ENCODE peak calls at places on chromosome 4, in eight cellular contexts. O is HepG2; J is upper lobe of right lung; E is psoas muscle; W is hepatocyte; Q is esophagus squamous epithelium; M is CD8-positive, alpha-beta T cell; L is vagina. R is an unnamed sample. For H3K36me3, the result is how much of the 10 kb centered on the place peaks cover.

GRCh38 chr4:1898681-1899080 is 27.5 kb downstream of the NSD2 start:
- DNase-seq in O (no peak), J (no peak), E (no peak), W (no peak), Q (no peak), M (no peak), L (no peak), R (no peak)

GRCh38 chr4:5783486-5783885 is 72.5 kb downstream of the EVC start:
- DNase-seq in O (no peak), J (peak), E (no peak), W (no peak), Q (no peak), M (no peak), L (no peak), R (peak)

GRCh38 chr4:8213121-8213520 is 14.0 kb downstream of the SH3TC1 start:
- DNase-seq in O (no peak), J (no peak), E (no peak), W (no peak), Q (no peak), M (no peak), L (no peak), R (no peak)

GRCh38 chr4:110154586-110154985 is 43.8 kb downstream of the ELOVL6 start:
- DNase-seq in O (no peak), J (no peak), E (no peak), W (no peak), Q (no peak), M (no peak), L (no peak), R (no peak)

GRCh38 chr4:187010052-187010451 is 286.4 kb upstream of the FAT1 start:
- DNase-seq in O (no peak), J (no peak), E (no peak), W (no peak), Q (no peak), M (no peak), L (no peak), R (no peak)

GRCh38 chr4:148883891-148884290 is 441.7 kb upstream of the NR3C2 start:
- DNase-seq in O (no peak), J (no peak), E (no peak), W (no peak), Q (no peak), M (no peak), L (no peak), R (no peak)

GRCh38 chr4:138037716-138038115 is 204.4 kb downstream of the SLC7A11 start:
- DNase-seq in O (no peak), J (no peak), E (no peak), W (peak), Q (no peak), M (no peak), L (no peak), R (no peak)

GRCh38 chr4:152415980-152416379 is 119.9 kb downstream of the FBXW7 start:
- DNase-seq in O (peak), J (no peak), E (no peak), W (no peak), Q (no peak), M (no peak), L (no peak), R (no peak)

GRCh38 chr4:166169111-166169510 is 296.1 kb downstream of the TLL1 start:
- DNase-seq in O (peak), J (no peak), E (no peak), W (peak), Q (no peak), M (no peak), L (no peak), R (no peak)

GRCh38 chr4:183390374-183390773 is 54.1 kb upstream of the CDKN2AIP start:
- DNase-seq in O (no peak), J (no peak), E (no peak), W (no peak), Q (no peak), M (no peak), L (no peak), R (no peak)

GRCh38 chr4:3729188-3729884 is 36.8 kb upstream of the ADRA2C start:
- DNase-seq in O (no peak), J (no peak), E (no peak), W (no peak), Q (no peak), M (no peak), L (no peak), R (no peak)

GRCh38 chr4:111602848-111603247 is 542.4 kb upstream of the FAM241A start:
- DNase-seq in O (no peak), J (no peak), E (no peak), W (no peak), Q (no peak), M (no peak), L (no peak), R (no peak)

GRCh38 chr4:3337811-3338210 is 45.0 kb downstream of the RGS12 start:
- DNase-seq in O (no peak), J (no peak), E (no peak), W (no peak), Q (no peak), M (no peak), L (no peak), R (no peak)

GRCh38 chr4:2337896-2338295 is 76.0 kb upstream of the MXD4 start:
- DNase-seq in O (no peak), J (no peak), E (no peak), W (no peak), Q (no peak), M (no peak), L (no peak), R (peak)

GRCh38 chr4:146022541-146022940 is 83.9 kb upstream of the ZNF827 start:
- DNase-seq in O (no peak), J (no peak), E (no peak), W (no peak), Q (no peak), M (no peak), L (no peak), R (no peak)

GRCh38 chr4:54513231-54513630 is 144.5 kb upstream of the KIT start:
- DNase-seq in O (no peak), J (no peak), E (no peak), W (peak), Q (no peak), M (no peak), L (no peak), R (peak)

GRCh38 chr4:150152764-150153163 is 74.5 kb downstream of the DCLK2 start:
- DNase-seq in O (no peak), J (no peak), E (no peak), W (no peak), Q (no peak), M (no peak), L (no peak), R (no peak)

GRCh38 chr4:7067523-7068278 is at the start of gene GRPEL1:
- DNase-seq in O (peak), J (peak), E (peak), W (peak), Q (peak), M (peak), L (peak), R (peak)

GRCh38 chr4:177489847-177490246 is 47.6 kb upstream of the AGA start:
- DNase-seq in O (no peak), J (no peak), E (no peak), W (no peak), Q (no peak), M (no peak), L (no peak), R (no peak)

GRCh38 chr4:15327311-15328298 is 100.2 kb upstream of the C1QTNF7 start:
- DNase-seq in O (no peak), J (no peak), E (no peak), W (peak), Q (no peak), M (no peak), L (no peak), R (no peak)

GRCh38 chr4:25943312-25943711 is 29.3 kb downstream of the SMIM20 start:
- DNase-seq in O (no peak), J (no peak), E (no peak), W (no peak), Q (no peak), M (no peak), L (no peak), R (no peak)

GRCh38 chr4:8854866-8855265 is 16.8 kb downstream of the HMX1 start:
- DNase-seq in O (no peak), J (no peak), E (no peak), W (peak), Q (no peak), M (no peak), L (no peak), R (no peak)

GRCh38 chr4:153748378-153748777 is 11.4 kb downstream of the RNF175 start:
- DNase-seq in O (no peak), J (no peak), E (no peak), W (peak), Q (no peak), M (no peak), L (no peak), R (peak)

GRCh38 chr4:100369871-100370270 is 148.0 kb downstream of the EMCN start:
- DNase-seq in O (no peak), J (no peak), E (no peak), W (no peak), Q (no peak), M (no peak), L (no peak), R (no peak)

GRCh38 chr4:92305878-92306520 is 2.2 kb downstream of the GRID2 start:
- DNase-seq in O (no peak), J (no peak), E (peak), W (peak), Q (no peak), M (no peak), L (no peak), R (no peak)

GRCh38 chr4:38562751-38563198 is 101.2 kb upstream of the KLF3 start:
- DNase-seq in O (peak), J (no peak), E (peak), W (no peak), Q (no peak), M (no peak), L (no peak), R (peak)

GRCh38 chr4:11765849-11766453 is 337.3 kb upstream of the HS3ST1 start:
- DNase-seq in O (peak), J (no peak), E (no peak), W (peak), Q (no peak), M (no peak), L (no peak), R (no peak)

GRCh38 chr4:109278594-109279031 is 23.8 kb downstream of the COL25A1 start:
- DNase-seq in O (no peak), J (no peak), E (no peak), W (no peak), Q (no peak), M (no peak), L (no peak), R (no peak)

GRCh38 chr4:1564535-1565375 is 119.4 kb downstream of the FAM53A start:
- DNase-seq in O (no peak), J (no peak), E (peak), W (no peak), Q (no peak), M (no peak), L (no peak), R (no peak)

GRCh38 chr4:25238052-25238451 is 4.2 kb downstream of the PI4K2B start:
- DNase-seq in O (no peak), J (no peak), E (no peak), W (no peak), Q (no peak), M (no peak), L (no peak), R (no peak)

GRCh38 chr4:169050308-169050707 is 40.3 kb upstream of the CBR4 start:
- DNase-seq in O (no peak), J (no peak), E (no peak), W (no peak), Q (no peak), M (no peak), L (no peak), R (peak)
- H3K27ac ChIP-seq in O (no peak), J (peak), E (peak), W (no peak), Q (no peak), M (no peak), L (peak), R (peak)

DNA sequence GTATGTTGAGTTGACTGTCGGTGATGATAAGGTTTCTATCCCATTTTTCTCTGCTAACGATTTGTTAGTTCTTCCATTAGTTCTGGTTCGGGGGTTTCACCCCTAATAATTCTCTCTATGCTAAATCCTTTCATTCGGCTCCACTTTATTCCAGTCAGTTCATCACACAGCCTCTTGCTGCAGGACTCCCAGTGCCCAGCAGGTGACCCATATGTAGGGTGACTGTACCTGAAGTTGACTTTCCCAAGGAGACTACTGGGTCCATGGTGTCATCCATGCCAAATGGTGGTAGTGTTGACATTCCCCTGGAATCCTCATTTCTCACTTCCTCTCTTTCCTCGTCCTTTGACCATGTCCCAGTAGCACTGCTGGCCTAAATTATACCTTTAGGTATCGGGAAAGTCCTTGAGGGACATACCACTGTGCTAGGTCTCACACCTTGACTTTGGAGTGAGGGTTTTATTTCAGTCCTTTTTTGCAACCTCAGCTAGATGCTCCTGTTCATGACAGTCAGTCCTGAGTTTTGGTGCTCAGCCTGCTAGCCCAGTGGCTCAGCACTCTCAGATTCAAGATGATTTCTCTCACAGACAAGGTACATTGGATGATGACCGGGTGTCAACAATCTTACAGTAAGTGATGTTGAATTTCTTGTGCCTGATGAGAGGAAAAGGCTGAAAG is 105.1 kb upstream of the ARHGAP24 start:
- DNase-seq in O (peak), J (no peak), E (no peak), W (no peak), Q (no peak), M (no peak), L (no peak), R (no peak)
- TF ChIP-seq CTCF in O (no peak), J (no peak), E (no peak), W (no peak), Q (no peak), M (no peak), L (no peak), R (no peak)

DNA sequence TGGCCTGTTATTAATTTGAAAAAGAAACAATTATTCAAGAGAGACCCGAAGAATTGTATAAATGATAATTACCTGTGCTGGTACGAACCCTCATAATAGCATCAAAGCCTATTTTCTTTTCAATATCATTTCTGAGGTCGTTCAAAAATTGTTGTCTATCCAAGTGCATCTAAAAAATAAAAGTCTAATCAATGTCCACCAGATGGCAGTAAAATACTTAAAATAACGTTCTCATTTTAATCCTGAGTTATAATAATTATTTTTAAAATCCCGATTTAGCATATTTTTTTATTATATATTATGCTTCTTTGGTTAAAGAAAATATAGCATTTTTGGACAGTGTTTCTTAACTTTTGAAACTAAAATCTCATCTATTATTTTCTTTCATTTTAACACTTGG is 55.7 kb downstream of the METTL14 start:
- DNase-seq in O (no peak), J (no peak), E (no peak), W (peak), Q (no peak), M (no peak), L (no peak), R (no peak)
- H3K36me3 ChIP-seq in O (under half), J (half or more), E (under half), W (under half), Q (under half), M (under half), L (under half), R (half or more)

DNA sequence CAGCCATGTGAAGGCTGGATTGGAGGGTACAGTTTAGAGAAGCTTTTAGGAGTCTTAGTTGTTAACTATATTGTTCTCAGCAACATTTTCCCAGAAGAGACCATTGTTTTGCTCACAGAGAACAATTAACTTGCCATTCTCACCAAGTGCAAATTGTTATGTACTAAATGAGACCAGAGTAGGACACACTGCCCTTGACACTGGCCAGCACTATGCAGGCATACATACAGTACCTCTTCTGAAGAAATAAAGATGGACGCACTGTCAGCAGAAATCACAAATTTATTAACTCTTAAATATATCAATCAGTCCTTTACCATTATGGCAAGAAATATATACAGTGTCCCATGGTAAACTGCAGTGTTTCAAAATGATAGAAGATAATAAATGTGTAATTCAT is 309.4 kb downstream of the CAMK2D start:
- DNase-seq in O (no peak), J (no peak), E (no peak), W (no peak), Q (no peak), M (no peak), L (no peak), R (no peak)
- H3K27ac ChIP-seq in O (no peak), J (no peak), E (no peak), W (no peak), Q (no peak), M (no peak), L (no peak), R (peak)

GRCh38 chr4:90027565-90027964 is 99.6 kb upstream of the CCSER1 start:
- DNase-seq in O (no peak), J (no peak), E (no peak), W (no peak), Q (no peak), M (no peak), L (no peak), R (no peak)

GRCh38 chr4:90030202-90030601 is 97.0 kb upstream of the CCSER1 start:
- DNase-seq in O (no peak), J (no peak), E (no peak), W (no peak), Q (no peak), M (no peak), L (no peak), R (no peak)

GRCh38 chr4:90028460-90028859 is 98.7 kb upstream of the CCSER1 start:
- DNase-seq in O (no peak), J (no peak), E (no peak), W (no peak), Q (no peak), M (no peak), L (no peak), R (no peak)

GRCh38 chr4:90025248-90025647 is 101.9 kb upstream of the CCSER1 start:
- DNase-seq in O (no peak), J (no peak), E (no peak), W (peak), Q (no peak), M (no peak), L (no peak), R (no peak)

DNA sequence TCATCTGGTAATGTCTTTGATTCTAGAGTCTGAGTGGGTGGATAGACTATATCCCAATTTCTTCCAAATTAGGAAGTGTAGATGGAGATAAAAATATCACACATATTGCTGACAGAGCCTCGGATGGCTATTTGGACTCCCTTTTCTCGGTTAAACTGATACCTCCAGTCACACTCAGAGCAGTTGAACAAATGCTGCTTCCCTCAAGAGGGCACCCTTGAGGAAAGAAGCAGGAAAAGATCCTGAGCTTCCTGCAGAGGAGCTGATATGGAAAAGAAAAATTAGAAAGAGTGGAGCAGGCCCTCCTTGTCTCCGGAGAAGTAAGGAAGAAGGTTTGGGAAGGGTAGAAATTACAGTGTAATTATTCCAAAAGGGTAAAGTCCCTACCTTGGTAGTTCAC is 96.2 kb upstream of the CCSER1 start:
- DNase-seq in O (no peak), J (no peak), E (no peak), W (peak), Q (no peak), M (no peak), L (no peak), R (no peak)
- TF ChIP-seq CTCF in O (no peak), J (peak), E (no peak), W (peak), Q (no peak), M (no peak), L (no peak), R (no peak)

GRCh38 chr4:77927991-77928925 is 65.6 kb downstream of the MRPL1 start:
- DNase-seq in O (peak), J (no peak), E (no peak), W (peak), Q (no peak), M (no peak), L (no peak), R (no peak)
- H3K36me3 ChIP-seq in O (under half), J (under half), E (under half), W (under half), Q (under half), M (under half), L (under half), R (under half)

GRCh38 chr4:113437124-113437523 is 324.4 kb downstream of the CAMK2D start:
- DNase-seq in O (no peak), J (no peak), E (no peak), W (no peak), Q (no peak), M (no peak), L (no peak), R (no peak)
- H3K27ac ChIP-seq in O (no peak), J (no peak), E (peak), W (no peak), Q (peak), M (no peak), L (peak), R (peak)

R was measured in right atrium auricular region.